ENCODE peak calls at places on chromosomes 13 and 19, in eight cellular contexts. W, N, L, Y, V, D, A and O are unnamed samples.

GRCh38 chr13:31835932-31836331 is 96.6 kb downstream of the RXFP2 start:
- DNase-seq in D (no peak), L (no peak), N (peak), V (no peak), W (no peak), A (no peak), Y (peak), O (no peak)

GRCh38 chr13:93673885-93674284 is 447.3 kb downstream of the GPC6 start:
- DNase-seq in Y (no peak), W (no peak), L (no peak), N (no peak), D (no peak), A (no peak), V (no peak), O (no peak)

GRCh38 chr13:62360609-62361008 is 945.0 kb upstream of the PCDH20 start:
- DNase-seq in W (peak), L (no peak), N (no peak), V (no peak), Y (no peak), D (no peak), A (no peak), O (no peak)

GRCh38 chr19:15136234-15136954 is 29.2 kb downstream of the SYDE1 start:
- DNase-seq in A (no peak), Y (no peak), L (no peak), N (no peak), W (no peak), V (no peak), D (no peak), O (no peak)

GRCh38 chr13:41056194-41056593 is 5.1 kb upstream of the WBP4 start:
- DNase-seq in A (no peak), Y (no peak), L (no peak), W (no peak), V (no peak), D (no peak), N (no peak), O (no peak)

GRCh38 chr19:55600336-55601028 is 394 bp downstream of the ZNF524 start:
- DNase-seq in N (no peak), A (no peak), W (no peak), L (peak), V (no peak), D (peak), Y (no peak), O (no peak)

GRCh38 chr19:50215820-50216219 is 12.4 kb downstream of the MYH14 start:
- DNase-seq in V (no peak), D (no peak), L (no peak), A (no peak), Y (no peak), N (no peak), W (no peak), O (no peak)

GRCh38 chr13:73844986-73845385 is 289.2 kb downstream of the KLF12 start:
- DNase-seq in V (no peak), D (no peak), A (no peak), N (no peak), W (no peak), L (no peak), Y (no peak), O (no peak)

GRCh38 chr19:1837625-1838105 is 10.6 kb downstream of the REXO1 start:
- DNase-seq in Y (no peak), D (no peak), N (no peak), L (peak), W (peak), A (no peak), V (no peak), O (no peak)

GRCh38 chr19:17333611-17334413 is 843 bp downstream of the ANO8 start:
- DNase-seq in W (no peak), Y (peak), L (peak), A (no peak), V (no peak), D (no peak), N (peak), O (peak)

GRCh38 chr19:38213911-38214625 is 10.0 kb downstream of the DPF1 start:
- DNase-seq in W (no peak), Y (peak), L (peak), V (no peak), N (no peak), D (no peak), A (no peak), O (no peak)

GRCh38 chr13:22154041-22154440 is 483.2 kb downstream of the FGF9 start:
- DNase-seq in N (no peak), V (no peak), D (no peak), Y (no peak), W (no peak), A (no peak), L (no peak), O (no peak)

GRCh38 chr19:8849232-8849631 is 17.1 kb downstream of the MBD3L1 start:
- DNase-seq in Y (no peak), V (no peak), D (no peak), L (no peak), A (no peak), W (no peak), N (no peak), O (no peak)

GRCh38 chr19:46296722-46297431 is at the start of gene HIF3A:
- DNase-seq in Y (no peak), D (peak), L (no peak), W (no peak), A (peak), N (no peak), V (peak), O (no peak)